ENCODE peak calls at places on chromosomes 13 and 19, in six cellular contexts. W, V, R, L, Y and X are unnamed samples.
A peak's percentile ranks its signal among the peaks of the same experiment; 100 is the strongest.

GRCh38 chr13:111846396-111847174 is 220.4 kb upstream of the SOX1 start:
- DNase-seq in W (peak; percentile 48), V (no peak), R (no peak), L (no peak), Y (no peak), X (no peak)

GRCh38 chr13:113839536-113840204 is 24.2 kb downstream of the GAS6 start:
- DNase-seq in W (no peak), V (no peak), R (no peak), L (no peak), Y (no peak), X (no peak)

GRCh38 chr13:97946951-97947588 is 6.4 kb upstream of the IPO5 start:
- DNase-seq in W (no peak), V (no peak), R (no peak), L (no peak), Y (no peak), X (no peak)

GRCh38 chr19:607301-608154 is 17.8 kb downstream of the HCN2 start:
- DNase-seq in W (no peak), V (no peak), R (no peak), L (no peak), Y (no peak), X (no peak)

GRCh38 chr13:48580886-48581285 is 48.0 kb upstream of the RCBTB2 start:
- DNase-seq in W (no peak), V (no peak), R (no peak), L (no peak), Y (no peak), X (no peak)

GRCh38 chr13:27481766-27482165 is 31.4 kb upstream of the MTIF3 start:
- DNase-seq in W (peak; percentile 95), V (peak; percentile 65), R (peak; percentile 37), L (peak; percentile 57), Y (no peak), X (peak; percentile 37)

GRCh38 chr19:798415-799075 is 1.3 kb downstream of the PTBP1 start:
- DNase-seq in W (no peak), V (no peak), R (peak; percentile 43), L (no peak), Y (no peak), X (no peak)

GRCh38 chr13:20492641-20493040 is 33.0 kb downstream of the CRYL1 start:
- DNase-seq in W (peak; percentile 58), V (no peak), R (peak; percentile 46), L (peak; percentile 53), Y (no peak), X (peak; percentile 27)

GRCh38 chr13:51412431-51412830 is 40.4 kb downstream of the INTS6 start:
- DNase-seq in W (no peak), V (no peak), R (no peak), L (no peak), Y (no peak), X (no peak)

GRCh38 chr19:52507266-52507665 is 20.2 kb upstream of the ZNF808 start:
- DNase-seq in W (no peak), V (no peak), R (no peak), L (no peak), Y (no peak), X (no peak)

GRCh38 chr19:49437231-49437630 is 4.1 kb downstream of the SLC17A7 start:
- DNase-seq in W (no peak), V (peak; percentile 69), R (no peak), L (no peak), Y (no peak), X (no peak)

GRCh38 chr19:52188822-52189744 is 769 bp upstream of the PPP2R1A start:
- DNase-seq in W (peak; percentile 92), V (peak; percentile 59), R (no peak), L (no peak), Y (no peak), X (no peak)

GRCh38 chr13:48928781-48929430 is 46.8 kb upstream of the FNDC3A start:
- DNase-seq in W (no peak), V (no peak), R (peak; percentile 27), L (no peak), Y (no peak), X (no peak)

GRCh38 chr13:20461481-20461859 is 64.2 kb downstream of the CRYL1 start:
- DNase-seq in W (no peak), V (no peak), R (no peak), L (no peak), Y (no peak), X (no peak)

GRCh38 chr13:22108283-22108897 is 437.5 kb downstream of the FGF9 start:
- DNase-seq in W (no peak), V (no peak), R (no peak), L (no peak), Y (no peak), X (no peak)

GRCh38 chr19:11479090-11479469 is 1.8 kb downstream of the ELAVL3 start:
- DNase-seq in W (no peak), V (no peak), R (no peak), L (no peak), Y (no peak), X (no peak)

GRCh38 chr19:47096721-47097120 is 16.9 kb downstream of the ZC3H4 start:
- DNase-seq in W (no peak), V (no peak), R (no peak), L (no peak), Y (no peak), X (no peak)

GRCh38 chr13:57946361-57946760 is 314.8 kb downstream of the PCDH17 start:
- DNase-seq in W (no peak), V (no peak), R (no peak), L (no peak), Y (no peak), X (no peak)

GRCh38 chr19:5255602-5256231 is 84.9 kb downstream of the PTPRS start:
- DNase-seq in W (no peak), V (no peak), R (no peak), L (peak; percentile 10), Y (no peak), X (no peak)

GRCh38 chr19:53158119-53158656 is 665 bp downstream of the ZNF347 start:
- DNase-seq in W (peak; percentile 65), V (peak; percentile 58), R (no peak), L (peak; percentile 51), Y (no peak), X (no peak)

GRCh38 chr13:110116072-110116487 is 190.9 kb downstream of the COL4A1 start:
- DNase-seq in W (peak; percentile 93), V (peak; percentile 65), R (peak; percentile 4), L (peak; percentile 67), Y (no peak), X (peak; percentile 51)

GRCh38 chr19:40907968-40908735 is 26.1 kb upstream of the CYP2A7 start:
- DNase-seq in W (peak; percentile 81), V (no peak), R (no peak), L (peak; percentile 59), Y (no peak), X (no peak)

GRCh38 chr13:91879360-91879759 is 480.9 kb downstream of the GPC5 start:
- DNase-seq in W (no peak), V (no peak), R (no peak), L (no peak), Y (no peak), X (no peak)

GRCh38 chr19:6498294-6499036 is 3.6 kb downstream of the TUBB4A start:
- DNase-seq in W (no peak), V (no peak), R (no peak), L (no peak), Y (no peak), X (no peak)

GRCh38 chr13:113364371-113364932 is 522 bp upstream of the GRTP1 start:
- DNase-seq in W (no peak), V (no peak), R (no peak), L (no peak), Y (no peak), X (no peak)

GRCh38 chr19:44847144-44848035 is 1.3 kb downstream of the NECTIN2 start:
- DNase-seq in W (peak; percentile 78), V (peak; percentile 51), R (peak; percentile 42), L (peak; percentile 75), Y (no peak), X (peak; percentile 8)

GRCh38 chr13:94632227-94632980 is 30.7 kb downstream of the GPR180 start:
- DNase-seq in W (no peak), V (no peak), R (no peak), L (no peak), Y (no peak), X (no peak)
- H3K9ac ChIP-seq in W (no peak overlapping the region), V (no peak overlapping the region), R (no peak overlapping the region), L (no peak overlapping the region), Y (no peak overlapping the region), X (no peak overlapping the region)

GRCh38 chr19:14786421-14786851 is 8.1 kb upstream of the ADGRE2 start:
- DNase-seq in W (peak; percentile 90), V (peak; percentile 65), R (no peak), L (peak; percentile 74), Y (no peak), X (no peak)
- H2AFZ ChIP-seq in W (peak overlapping the region; percentile 99), V (no peak overlapping the region), R (no peak overlapping the region), L (peak overlapping the region; percentile 84), Y (peak overlapping the region; percentile 58), X (peak overlapping the region; percentile 24)

GRCh38 chr19:12773571-12773970 is 1.8 kb downstream of the HOOK2 start:
- DNase-seq in W (no peak), V (no peak), R (no peak), L (no peak), Y (no peak), X (no peak)
- TF ChIP-seq SIN3A in W (no peak), V (no peak), R (no peak), L (no peak), Y (no peak), X (no peak)

DNA sequence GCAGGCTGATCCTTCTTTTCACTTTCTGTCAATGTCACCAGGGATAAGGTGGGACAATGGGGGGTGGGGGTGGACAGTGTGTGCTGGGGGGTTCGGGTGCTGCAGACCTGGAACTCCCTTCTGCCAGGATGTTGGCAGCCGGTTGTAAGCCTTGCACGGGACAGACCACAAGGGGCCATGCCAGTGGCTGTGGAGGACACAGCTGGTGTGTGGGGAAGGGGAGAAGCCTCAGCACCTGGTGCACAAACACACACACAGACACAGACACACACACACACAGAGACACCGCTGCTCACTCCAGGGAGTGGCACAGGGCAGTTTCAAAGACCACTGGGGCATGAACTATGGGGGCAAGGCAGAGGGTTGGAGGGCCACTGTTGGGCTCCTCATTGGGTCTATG is 3.6 kb downstream of the F2RL3 start:
- DNase-seq in W (no peak), V (no peak), R (no peak), L (no peak), Y (no peak), X (no peak)
- H3K9ac ChIP-seq in W (no peak overlapping the region), V (no peak overlapping the region), R (no peak overlapping the region), L (peak overlapping the region; percentile 17), Y (no peak overlapping the region), X (no peak overlapping the region)

GRCh38 chr13:67440240-67440639 is 210.1 kb upstream of the PCDH9 start:
- DNase-seq in W (no peak), V (no peak), R (no peak), L (no peak), Y (no peak), X (no peak)

GRCh38 chr13:67443901-67444300 is 213.8 kb upstream of the PCDH9 start:
- DNase-seq in W (no peak), V (no peak), R (no peak), L (no peak), Y (no peak), X (no peak)

GRCh38 chr13:67437246-67437645 is 207.1 kb upstream of the PCDH9 start:
- DNase-seq in W (no peak), V (no peak), R (no peak), L (no peak), Y (no peak), X (no peak)

GRCh38 chr13:67439365-67439764 is 209.2 kb upstream of the PCDH9 start:
- DNase-seq in W (no peak), V (no peak), R (no peak), L (no peak), Y (no peak), X (no peak)

GRCh38 chr13:67438465-67438864 is 208.3 kb upstream of the PCDH9 start:
- DNase-seq in W (no peak), V (peak; percentile 7), R (no peak), L (peak; percentile 5), Y (no peak), X (no peak)
- H2AFZ ChIP-seq in W (no peak overlapping the region), V (no peak overlapping the region), R (no peak overlapping the region), L (no peak overlapping the region), Y (no peak overlapping the region), X (no peak overlapping the region)